ENCODE peak calls at places on chromosomes 2 and 18, in four cellular contexts. T is right atrium auricular region, Y is GM23248, G is hippocampal formation. W is an unnamed sample.
A peak's percentile ranks its signal among the peaks of the same experiment; 100 is the strongest.

GRCh38 chr2:45119855-45120254 is 110.6 kb upstream of the SIX2 start:
- DNase-seq in G (no peak), T (peak; percentile 26), Y (peak; percentile 72), W (no peak)

GRCh38 chr2:127647242-127648190 is 1.6 kb downstream of the GPR17 start:
- DNase-seq in T (no peak), Y (peak; percentile 83), G (no peak), W (no peak)

GRCh38 chr2:62071126-62071598 is 124.8 kb upstream of the B3GNT2 start:
- DNase-seq in T (no peak), G (no peak), Y (peak; percentile 28), W (no peak)

GRCh38 chr2:189060096-189060642 is 86.0 kb downstream of the COL3A1 start:
- DNase-seq in Y (no peak), T (no peak), G (no peak), W (no peak)

GRCh38 chr2:197707316-197708213 is 2.4 kb downstream of the MARS2 start:
- DNase-seq in G (no peak), T (no peak), Y (peak; percentile 80), W (peak; percentile 50)

GRCh38 chr2:46179037-46179621 is 118.1 kb upstream of the EPAS1 start:
- DNase-seq in Y (peak; percentile 97), G (no peak), T (peak; percentile 87), W (peak; percentile 20)

GRCh38 chr18:33828949-33829348 is 250.9 kb downstream of the ASXL3 start:
- DNase-seq in T (no peak), G (no peak), Y (no peak), W (no peak)

GRCh38 chr2:149885946-149886345 is 298.4 kb upstream of the MMADHC start:
- DNase-seq in Y (no peak), G (no peak), T (no peak), W (no peak)

GRCh38 chr2:38702413-38702812 is 36.5 kb downstream of the GALM start:
- DNase-seq in Y (peak; percentile 92), T (no peak), G (no peak), W (no peak)

GRCh38 chr2:218648473-218649100 is 10.8 kb downstream of the ZNF142 start:
- DNase-seq in G (no peak), Y (peak; percentile 72), T (no peak), W (peak; percentile 73)

GRCh38 chr2:49110571-49111315 is 43.6 kb downstream of the FSHR start:
- DNase-seq in T (no peak), G (no peak), Y (no peak), W (no peak)

GRCh38 chr2:196160101-196160500 is 11.3 kb downstream of the STK17B start:
- DNase-seq in Y (peak; percentile 88), T (no peak), G (no peak), W (peak; percentile 85)

GRCh38 chr2:232336241-232336736 is 42.3 kb upstream of the ALPP start:
- DNase-seq in Y (no peak), G (no peak), T (no peak), W (no peak)

GRCh38 chr2:113966832-113967231 is 76.9 kb downstream of the ACTR3 start:
- DNase-seq in Y (peak; percentile 51), G (no peak), T (no peak), W (no peak)

GRCh38 chr2:133109772-133110171 is 439.8 kb upstream of the LYPD1 start:
- DNase-seq in Y (peak; percentile 64), T (no peak), G (no peak), W (no peak)

GRCh38 chr2:71895320-71896161 is 252.1 kb downstream of the CYP26B1 start:
- DNase-seq in T (peak; percentile 48), G (no peak), Y (no peak), W (no peak)

GRCh38 chr2:231037731-231038482 is 584 bp downstream of the C2orf72 start:
- DNase-seq in Y (peak; percentile 35), G (peak; percentile 61), T (no peak), W (peak; percentile 18)

GRCh38 chr2:85438291-85439110 is 20.0 kb downstream of the SH2D6 start:
- DNase-seq in G (peak; percentile 73), Y (peak; percentile 55), T (no peak), W (no peak)

GRCh38 chr18:44702594-44702993 is 21.9 kb downstream of the SETBP1 start:
- DNase-seq in G (no peak), Y (no peak), T (no peak), W (no peak)

GRCh38 chr18:10453885-10454772 is at the start of gene APCDD1:
- DNase-seq in Y (peak; percentile 55), G (peak; percentile 78), T (peak; percentile 70), W (no peak)

GRCh38 chr2:41836944-41837343 is 210.9 kb upstream of the PKDCC start:
- DNase-seq in T (no peak), G (no peak), Y (peak; percentile 73), W (peak; percentile 39)

GRCh38 chr2:138078153-138078552 is 113.9 kb downstream of the HNMT start:
- DNase-seq in T (no peak), G (peak; percentile 21), Y (peak; percentile 14), W (no peak)

GRCh38 chr2:70084973-70085710 is 2.1 kb upstream of the PCBP1 start:
- DNase-seq in Y (no peak), G (no peak), T (no peak), W (peak; percentile 89)

GRCh38 chr18:23684515-23685197 is 4.6 kb upstream of the LAMA3 start:
- DNase-seq in T (no peak), G (no peak), Y (peak; percentile 77), W (no peak)

GRCh38 chr18:75068682-75069435 is 140.1 kb downstream of the PTGR3 start:
- DNase-seq in Y (no peak), T (peak; percentile 53), G (no peak), W (no peak)

GRCh38 chr2:11563784-11564666 is 30.2 kb downstream of the GREB1 start:
- DNase-seq in G (no peak), Y (no peak), T (no peak), W (no peak)

GRCh38 chr2:158659483-158659882 is 135.6 kb upstream of the DAPL1 start:
- DNase-seq in Y (no peak), T (no peak), G (no peak), W (no peak)

W was measured in GM12865.